ENCODE peak calls at places on chromosomes 3 and 15, in four cellular contexts. F is GM23338, I is spleen, O is PC-3. N is an unnamed sample.

GRCh38 chr3:134621824-134622223 is 29.0 kb downstream of the KY start:
- DNase-seq in I (no peak), O (no peak), F (no peak), N (no peak)

GRCh38 chr15:42408178-42408577 is 48.9 kb downstream of the CAPN3 start:
- DNase-seq in O (no peak), I (no peak), F (no peak), N (no peak)

GRCh38 chr3:19886404-19886803 is 47.6 kb downstream of the EFHB start:
- DNase-seq in O (no peak), I (no peak), F (no peak), N (no peak)

GRCh38 chr15:60407406-60407805 is 9.6 kb upstream of the ANXA2 start:
- DNase-seq in O (peak; percentile 89), F (no peak), I (no peak), N (no peak)

GRCh38 chr3:17115186-17115585 is 230.4 kb downstream of the PLCL2 start:
- DNase-seq in F (no peak), O (peak; percentile 25), I (no peak), N (no peak)

GRCh38 chr3:73766599-73767378 is 142.0 kb upstream of the PDZRN3 start:
- DNase-seq in F (peak; percentile 3), I (no peak), O (no peak), N (no peak)

GRCh38 chr15:43920815-43921214 is 94.0 kb downstream of the WDR76 start:
- DNase-seq in F (no peak), O (no peak), I (peak; percentile 17), N (no peak)

GRCh38 chr15:52523192-52523591 is 5.5 kb downstream of the MYO5A start:
- DNase-seq in O (peak; percentile 58), F (no peak), I (no peak), N (no peak)

GRCh38 chr15:42749266-42749665 is 12.3 kb upstream of the CDAN1 start:
- DNase-seq in F (no peak), O (no peak), I (no peak), N (no peak)

GRCh38 chr15:95884276-95884675 is 446.2 kb upstream of the NR2F2 start:
- DNase-seq in O (no peak), F (peak; percentile 59), I (no peak), N (no peak)

GRCh38 chr15:95894407-95894956 is 436.0 kb upstream of the NR2F2 start:
- DNase-seq in O (peak; percentile 9), F (no peak), I (no peak), N (no peak)

GRCh38 chr15:95883064-95883463 is 447.4 kb upstream of the NR2F2 start:
- DNase-seq in I (peak; percentile 56), F (no peak), O (no peak), N (no peak)

GRCh38 chr15:95887666-95888480 is 442.6 kb upstream of the NR2F2 start:
- DNase-seq in I (no peak), O (peak; percentile 32), F (no peak), N (no peak)

DNA sequence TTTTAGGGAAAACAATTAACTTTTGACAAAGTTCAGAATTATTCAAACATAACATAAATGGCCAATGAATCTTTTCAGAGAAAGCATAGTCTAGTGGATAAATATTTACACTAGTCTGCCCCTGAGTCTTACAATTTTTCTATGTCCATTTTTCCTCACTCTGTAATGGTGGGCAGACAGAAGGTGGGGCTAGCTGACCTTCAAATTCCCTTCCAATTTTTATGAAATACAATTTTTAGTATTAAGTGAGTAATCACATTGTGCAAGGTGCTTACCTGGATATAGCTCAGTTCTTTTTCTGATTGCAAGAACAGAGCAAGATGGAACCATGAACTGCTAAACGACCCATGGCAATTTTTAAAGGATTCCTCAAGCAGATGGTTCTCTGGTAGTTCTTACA is 441.7 kb upstream of the NR2F2 start:
- DNase-seq in F (no peak), I (no peak), O (no peak), N (no peak)
- TF ChIP-seq CTCF in F (no peak), I (no peak), O (no peak), N (peak; percentile 48)

DNA sequence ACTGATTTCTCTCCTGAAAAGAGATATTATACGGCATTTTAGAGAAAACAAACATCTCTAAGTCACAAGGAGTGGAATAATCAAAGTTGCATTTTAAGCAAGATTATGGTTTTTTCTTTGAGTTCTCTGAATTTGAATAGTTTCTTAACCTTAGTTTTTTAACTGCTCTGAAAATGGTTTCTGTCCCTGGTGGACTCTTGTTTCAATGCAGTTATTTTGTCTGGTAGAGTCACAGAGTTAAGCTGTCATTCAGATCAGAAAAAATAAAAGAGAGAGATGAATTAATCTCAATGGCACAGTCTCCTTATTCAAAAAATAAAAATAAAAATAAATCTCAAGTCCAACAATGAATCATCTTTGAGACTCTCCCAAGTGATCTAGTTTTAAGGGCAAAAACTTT is 19.0 kb downstream of the AGTR1 start:
- DNase-seq in F (no peak), I (no peak), O (no peak), N (no peak)
- TF ChIP-seq CTCF in F (no peak), I (no peak), O (no peak), N (peak; percentile 58)

DNA sequence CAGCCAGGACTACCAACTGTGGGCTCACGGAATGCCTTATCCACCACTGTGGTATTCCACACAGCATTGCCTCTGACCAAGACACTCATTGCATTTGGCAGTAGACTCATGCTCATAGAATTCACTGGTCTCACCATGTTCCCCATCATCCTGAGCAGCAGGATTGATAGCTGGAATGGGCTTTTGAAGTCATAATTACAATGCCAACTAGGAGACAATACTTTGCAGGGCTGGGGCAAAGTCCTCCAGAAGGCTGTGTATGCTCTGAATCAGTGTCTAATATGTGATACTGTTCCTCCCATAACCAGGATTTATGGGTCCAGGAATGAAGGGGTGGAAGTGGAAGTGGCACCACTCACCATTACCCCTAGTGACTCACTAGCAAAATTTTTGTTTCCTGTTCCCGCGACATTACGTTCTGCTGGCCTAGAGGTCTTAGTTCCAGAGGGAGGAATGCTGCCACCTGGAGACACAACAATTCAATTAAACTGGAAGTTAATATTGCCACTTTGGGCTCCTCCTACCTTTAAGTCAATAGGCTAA is 58.6 kb upstream of the CCDC80 start:
- DNase-seq in I (no peak), F (peak; percentile 58), O (peak; percentile 94), N (no peak)
- TF ChIP-seq CTCF in I (no peak), F (peak; percentile 42), O (peak; percentile 58), N (peak; percentile 47)

GRCh38 chr15:76334438-76335004 is 2.1 kb upstream of the ISL2 start:
- DNase-seq in I (no peak), F (no peak), O (no peak), N (no peak)

GRCh38 chr15:76333309-76333708 is 3.3 kb upstream of the ISL2 start:
- DNase-seq in I (no peak), F (no peak), O (no peak), N (no peak)

GRCh38 chr15:76335129-76335850 is 1.3 kb upstream of the ISL2 start:
- DNase-seq in F (peak; percentile 80), O (no peak), I (peak; percentile 82), N (no peak)

GRCh38 chr15:76332796-76333195 is 3.8 kb upstream of the ISL2 start:
- DNase-seq in F (no peak), I (no peak), O (no peak), N (no peak)

DNA sequence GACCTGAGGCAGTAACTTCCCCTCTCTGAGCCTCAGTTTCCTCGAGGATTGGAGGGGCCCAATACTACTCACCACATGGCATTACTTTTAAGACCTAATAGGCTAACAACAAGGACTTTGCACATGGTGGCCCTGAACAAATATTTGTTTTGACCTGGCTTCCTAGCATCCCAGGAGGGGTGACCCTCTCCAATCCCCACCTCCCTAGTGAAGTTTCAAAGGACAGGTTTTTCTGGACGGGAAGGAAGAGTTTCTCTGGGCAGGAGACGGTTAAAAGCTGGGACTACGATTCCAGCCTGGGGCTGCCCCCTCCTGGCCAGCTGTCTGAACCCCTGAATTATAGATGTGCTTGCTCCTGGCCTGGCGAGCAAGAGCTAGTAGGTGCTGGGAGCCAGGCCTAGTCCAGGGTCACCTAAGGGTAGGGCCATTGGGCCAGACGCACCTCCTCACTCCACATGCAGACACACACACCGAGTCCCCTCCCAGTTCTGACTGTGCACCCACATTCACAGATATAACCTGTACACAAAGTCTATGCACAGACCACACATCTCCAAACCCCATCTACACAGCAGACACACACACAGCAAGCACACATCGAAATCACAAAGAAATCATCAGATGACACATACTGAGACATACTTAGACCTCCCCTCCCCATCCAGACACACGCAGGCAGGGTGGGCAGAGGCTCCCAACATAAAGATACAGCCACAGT is 2.7 kb upstream of the ISL2 start:
- DNase-seq in O (peak; percentile 19), F (peak; percentile 75), I (no peak), N (no peak)
- TF ChIP-seq CTCF in O (peak; percentile 51), F (peak; percentile 58), I (no peak), N (peak; percentile 53)